ENCODE peak calls at places on chromosomes 1 and 21, in six cellular contexts. One of them, this sample, is unnamed. For H3K4me1 and H3K9me3, the result is how much of the 10 kb centered on the place peaks cover.

GRCh38 chr1:3553166-3553939 is 58.0 kb downstream of the MEGF6 start:
- DNase-seq in cardiac muscle cell: peak
- DNase-seq in HAP-1: no peak
- DNase-seq in CD8-positive, alpha-beta T cell: no peak
- DNase-seq in tibial artery: no peak
- DNase-seq in upper lobe of left lung: peak
- DNase-seq in this sample: peak

GRCh38 chr21:45147473-45148315 is 73.3 kb downstream of the ADARB1 start:
- DNase-seq in cardiac muscle cell: no peak
- DNase-seq in HAP-1: no peak
- DNase-seq in CD8-positive, alpha-beta T cell: peak
- DNase-seq in tibial artery: no peak
- DNase-seq in upper lobe of left lung: peak
- DNase-seq in this sample: no peak

GRCh38 chr1:206907304-206907991 is 10.2 kb downstream of the IL24 start:
- DNase-seq in cardiac muscle cell: peak
- DNase-seq in HAP-1: no peak
- DNase-seq in CD8-positive, alpha-beta T cell: no peak
- DNase-seq in tibial artery: no peak
- DNase-seq in upper lobe of left lung: peak
- DNase-seq in this sample: no peak

GRCh38 chr1:43269627-43270375 is at the start of gene TMEM125:
- DNase-seq in cardiac muscle cell: no peak
- DNase-seq in HAP-1: no peak
- DNase-seq in CD8-positive, alpha-beta T cell: peak
- DNase-seq in tibial artery: no peak
- DNase-seq in upper lobe of left lung: no peak
- DNase-seq in this sample: no peak

GRCh38 chr1:2644591-2645101 is 11.8 kb upstream of the MMEL1 start:
- DNase-seq in cardiac muscle cell: no peak
- DNase-seq in HAP-1: no peak
- DNase-seq in CD8-positive, alpha-beta T cell: no peak
- DNase-seq in tibial artery: no peak
- DNase-seq in upper lobe of left lung: peak
- DNase-seq in this sample: no peak

GRCh38 chr1:222817529-222817928 is 2.7 kb downstream of the DISP1 start:
- DNase-seq in cardiac muscle cell: no peak
- DNase-seq in HAP-1: no peak
- DNase-seq in CD8-positive, alpha-beta T cell: no peak
- DNase-seq in tibial artery: no peak
- DNase-seq in upper lobe of left lung: no peak
- DNase-seq in this sample: no peak

GRCh38 chr1:67844988-67845387 is 11.7 kb upstream of the GNG12 start:
- DNase-seq in cardiac muscle cell: no peak
- DNase-seq in HAP-1: no peak
- DNase-seq in CD8-positive, alpha-beta T cell: no peak
- DNase-seq in tibial artery: no peak
- DNase-seq in upper lobe of left lung: no peak
- DNase-seq in this sample: no peak

GRCh38 chr21:32212116-32212515 is 66.7 kb downstream of the MIS18A start:
- DNase-seq in cardiac muscle cell: no peak
- DNase-seq in HAP-1: no peak
- DNase-seq in CD8-positive, alpha-beta T cell: no peak
- DNase-seq in tibial artery: no peak
- DNase-seq in upper lobe of left lung: no peak
- DNase-seq in this sample: no peak

GRCh38 chr1:56448937-56449336 is 130.4 kb downstream of the PLPP3 start:
- DNase-seq in cardiac muscle cell: no peak
- DNase-seq in HAP-1: no peak
- DNase-seq in CD8-positive, alpha-beta T cell: no peak
- DNase-seq in tibial artery: no peak
- DNase-seq in upper lobe of left lung: no peak
- DNase-seq in this sample: no peak

GRCh38 chr1:31639543-31639942 is 5.1 kb downstream of the PEF1 start:
- DNase-seq in cardiac muscle cell: no peak
- DNase-seq in HAP-1: no peak
- DNase-seq in CD8-positive, alpha-beta T cell: no peak
- DNase-seq in tibial artery: no peak
- DNase-seq in upper lobe of left lung: no peak
- DNase-seq in this sample: no peak

GRCh38 chr1:54547601-54548388 is at the start of gene ACOT11:
- DNase-seq in cardiac muscle cell: peak
- DNase-seq in HAP-1: no peak
- DNase-seq in CD8-positive, alpha-beta T cell: no peak
- DNase-seq in tibial artery: peak
- DNase-seq in upper lobe of left lung: peak
- DNase-seq in this sample: no peak

GRCh38 chr21:42306366-42307035 is 8.7 kb downstream of the TFF3 start:
- DNase-seq in cardiac muscle cell: no peak
- DNase-seq in HAP-1: no peak
- DNase-seq in CD8-positive, alpha-beta T cell: no peak
- DNase-seq in tibial artery: no peak
- DNase-seq in upper lobe of left lung: peak
- DNase-seq in this sample: no peak

GRCh38 chr1:7430047-7430608 is 341.0 kb upstream of the VAMP3 start:
- DNase-seq in cardiac muscle cell: no peak
- DNase-seq in HAP-1: no peak
- DNase-seq in CD8-positive, alpha-beta T cell: no peak
- DNase-seq in tibial artery: no peak
- DNase-seq in upper lobe of left lung: no peak
- DNase-seq in this sample: no peak

GRCh38 chr1:200739499-200740290 is 1.0 kb downstream of the CAMSAP2 start:
- DNase-seq in cardiac muscle cell: peak
- DNase-seq in HAP-1: no peak
- DNase-seq in CD8-positive, alpha-beta T cell: no peak
- DNase-seq in tibial artery: peak
- DNase-seq in upper lobe of left lung: peak
- DNase-seq in this sample: no peak

GRCh38 chr1:170503691-170504090 is 28.3 kb upstream of the GORAB start:
- DNase-seq in cardiac muscle cell: no peak
- DNase-seq in HAP-1: no peak
- DNase-seq in CD8-positive, alpha-beta T cell: no peak
- DNase-seq in tibial artery: no peak
- DNase-seq in upper lobe of left lung: no peak
- DNase-seq in this sample: no peak

GRCh38 chr1:205230965-205231364 is 3.2 kb downstream of the TMCC2 start:
- DNase-seq in cardiac muscle cell: no peak
- DNase-seq in HAP-1: no peak
- DNase-seq in CD8-positive, alpha-beta T cell: peak
- DNase-seq in tibial artery: no peak
- DNase-seq in upper lobe of left lung: no peak
- DNase-seq in this sample: no peak

GRCh38 chr1:205812271-205812877 is 624 bp downstream of the SLC41A1 start:
- DNase-seq in cardiac muscle cell: peak
- DNase-seq in HAP-1: peak
- DNase-seq in CD8-positive, alpha-beta T cell: no peak
- DNase-seq in tibial artery: peak
- DNase-seq in upper lobe of left lung: no peak
- DNase-seq in this sample: no peak

GRCh38 chr1:160432371-160432786 is 32.0 kb downstream of the VANGL2 start:
- DNase-seq in cardiac muscle cell: no peak
- DNase-seq in HAP-1: no peak
- DNase-seq in CD8-positive, alpha-beta T cell: no peak
- DNase-seq in tibial artery: no peak
- DNase-seq in upper lobe of left lung: no peak
- DNase-seq in this sample: no peak

GRCh38 chr1:101199637-101199982 is 37.2 kb upstream of the S1PR1 start:
- DNase-seq in cardiac muscle cell: no peak
- DNase-seq in HAP-1: no peak
- DNase-seq in CD8-positive, alpha-beta T cell: no peak
- DNase-seq in tibial artery: no peak
- DNase-seq in upper lobe of left lung: no peak
- DNase-seq in this sample: no peak

GRCh38 chr1:36307601-36308330 is 1.6 kb downstream of the SH3D21 start:
- DNase-seq in cardiac muscle cell: no peak
- DNase-seq in HAP-1: no peak
- DNase-seq in CD8-positive, alpha-beta T cell: no peak
- DNase-seq in tibial artery: no peak
- DNase-seq in upper lobe of left lung: no peak
- DNase-seq in this sample: no peak

GRCh38 chr1:208243522-208243850 is 698 bp downstream of the PLXNA2 start:
- DNase-seq in cardiac muscle cell: no peak
- DNase-seq in HAP-1: no peak
- DNase-seq in CD8-positive, alpha-beta T cell: peak
- DNase-seq in tibial artery: no peak
- DNase-seq in upper lobe of left lung: peak
- DNase-seq in this sample: peak

GRCh38 chr1:168266644-168267186 is 14.0 kb upstream of the TBX19 start:
- DNase-seq in cardiac muscle cell: no peak
- DNase-seq in HAP-1: no peak
- DNase-seq in CD8-positive, alpha-beta T cell: no peak
- DNase-seq in tibial artery: no peak
- DNase-seq in upper lobe of left lung: no peak
- DNase-seq in this sample: no peak

GRCh38 chr1:51924455-51924854 is 45.9 kb upstream of the NRDC start:
- DNase-seq in cardiac muscle cell: no peak
- DNase-seq in HAP-1: no peak
- DNase-seq in CD8-positive, alpha-beta T cell: no peak
- DNase-seq in tibial artery: no peak
- DNase-seq in upper lobe of left lung: no peak
- DNase-seq in this sample: no peak

GRCh38 chr1:14606632-14607031 is 8.1 kb downstream of the KAZN start:
- DNase-seq in cardiac muscle cell: peak
- DNase-seq in HAP-1: no peak
- DNase-seq in CD8-positive, alpha-beta T cell: no peak
- DNase-seq in tibial artery: no peak
- DNase-seq in upper lobe of left lung: no peak
- DNase-seq in this sample: no peak

GRCh38 chr1:42450081-42450480 is 5.7 kb downstream of the ZMYND12 start:
- DNase-seq in cardiac muscle cell: no peak
- DNase-seq in HAP-1: no peak
- DNase-seq in CD8-positive, alpha-beta T cell: no peak
- DNase-seq in tibial artery: no peak
- DNase-seq in upper lobe of left lung: no peak
- DNase-seq in this sample: no peak

GRCh38 chr1:54460346-54460745 is 54.2 kb upstream of the SSBP3 start:
- DNase-seq in cardiac muscle cell: no peak
- DNase-seq in HAP-1: no peak
- DNase-seq in CD8-positive, alpha-beta T cell: peak
- DNase-seq in tibial artery: no peak
- DNase-seq in upper lobe of left lung: no peak
- DNase-seq in this sample: no peak

GRCh38 chr21:15659768-15660423 is 69.9 kb upstream of the USP25 start:
- DNase-seq in cardiac muscle cell: no peak
- DNase-seq in HAP-1: no peak
- DNase-seq in CD8-positive, alpha-beta T cell: no peak
- DNase-seq in tibial artery: no peak
- DNase-seq in upper lobe of left lung: no peak
- DNase-seq in this sample: peak

GRCh38 chr1:235275223-235275622 is 52.8 kb downstream of the ARID4B start:
- DNase-seq in cardiac muscle cell: no peak
- DNase-seq in HAP-1: no peak
- DNase-seq in CD8-positive, alpha-beta T cell: no peak
- DNase-seq in tibial artery: no peak
- DNase-seq in upper lobe of left lung: no peak
- DNase-seq in this sample: no peak

GRCh38 chr1:235266967-235267366 is 61.0 kb downstream of the ARID4B start:
- DNase-seq in cardiac muscle cell: no peak
- DNase-seq in HAP-1: no peak
- DNase-seq in CD8-positive, alpha-beta T cell: no peak
- DNase-seq in tibial artery: no peak
- DNase-seq in upper lobe of left lung: no peak
- DNase-seq in this sample: no peak

GRCh38 chr1:235266325-235266724 is 61.7 kb downstream of the ARID4B start:
- DNase-seq in cardiac muscle cell: no peak
- DNase-seq in HAP-1: peak
- DNase-seq in CD8-positive, alpha-beta T cell: no peak
- DNase-seq in tibial artery: no peak
- DNase-seq in upper lobe of left lung: no peak
- DNase-seq in this sample: no peak

GRCh38 chr1:235272851-235273250 is 55.1 kb downstream of the ARID4B start:
- DNase-seq in cardiac muscle cell: no peak
- DNase-seq in HAP-1: no peak
- DNase-seq in CD8-positive, alpha-beta T cell: no peak
- DNase-seq in tibial artery: no peak
- DNase-seq in upper lobe of left lung: no peak
- DNase-seq in this sample: no peak

GRCh38 chr1:235270625-235271024 is 57.4 kb downstream of the ARID4B start:
- DNase-seq in cardiac muscle cell: no peak
- DNase-seq in HAP-1: peak
- DNase-seq in CD8-positive, alpha-beta T cell: no peak
- DNase-seq in tibial artery: no peak
- DNase-seq in upper lobe of left lung: no peak
- DNase-seq in this sample: no peak
- H3K4me1 ChIP-seq in cardiac muscle cell: under half
- H3K4me1 ChIP-seq in HAP-1: under half
- H3K4me1 ChIP-seq in CD8-positive, alpha-beta T cell: under half
- H3K4me1 ChIP-seq in tibial artery: under half
- H3K4me1 ChIP-seq in upper lobe of left lung: under half
- H3K4me1 ChIP-seq in this sample: under half

GRCh38 chr1:4978660-4979390 is 324.4 kb downstream of the AJAP1 start:
- DNase-seq in cardiac muscle cell: no peak
- DNase-seq in HAP-1: no peak
- DNase-seq in CD8-positive, alpha-beta T cell: no peak
- DNase-seq in tibial artery: no peak
- DNase-seq in upper lobe of left lung: no peak
- DNase-seq in this sample: no peak
- H3K9me3 ChIP-seq in cardiac muscle cell: under half
- H3K9me3 ChIP-seq in HAP-1: under half
- H3K9me3 ChIP-seq in CD8-positive, alpha-beta T cell: under half
- H3K9me3 ChIP-seq in tibial artery: under half
- H3K9me3 ChIP-seq in upper lobe of left lung: under half
- H3K9me3 ChIP-seq in this sample: under half

GRCh38 chr1:29875557-29876028 is 639.3 kb downstream of the PTPRU start:
- DNase-seq in cardiac muscle cell: no peak
- DNase-seq in HAP-1: no peak
- DNase-seq in CD8-positive, alpha-beta T cell: no peak
- DNase-seq in tibial artery: no peak
- DNase-seq in upper lobe of left lung: no peak
- DNase-seq in this sample: no peak
- H3K4me1 ChIP-seq in cardiac muscle cell: under half
- H3K4me1 ChIP-seq in HAP-1: under half
- H3K4me1 ChIP-seq in CD8-positive, alpha-beta T cell: under half
- H3K4me1 ChIP-seq in tibial artery: under half
- H3K4me1 ChIP-seq in upper lobe of left lung: under half
- H3K4me1 ChIP-seq in this sample: under half

GRCh38 chr1:97044159-97044760 is 322.7 kb downstream of the PTBP2 start:
- DNase-seq in cardiac muscle cell: no peak
- DNase-seq in HAP-1: no peak
- DNase-seq in CD8-positive, alpha-beta T cell: no peak
- DNase-seq in tibial artery: no peak
- DNase-seq in upper lobe of left lung: no peak
- DNase-seq in this sample: no peak

GRCh38 chr1:97041011-97041410 is 319.4 kb downstream of the PTBP2 start:
- DNase-seq in cardiac muscle cell: no peak
- DNase-seq in HAP-1: no peak
- DNase-seq in CD8-positive, alpha-beta T cell: no peak
- DNase-seq in tibial artery: no peak
- DNase-seq in upper lobe of left lung: no peak
- DNase-seq in this sample: no peak

GRCh38 chr1:97046765-97047411 is 325.3 kb downstream of the PTBP2 start:
- DNase-seq in cardiac muscle cell: no peak
- DNase-seq in HAP-1: no peak
- DNase-seq in CD8-positive, alpha-beta T cell: no peak
- DNase-seq in tibial artery: no peak
- DNase-seq in upper lobe of left lung: no peak
- DNase-seq in this sample: no peak

GRCh38 chr1:97038410-97038809 is 316.8 kb downstream of the PTBP2 start:
- DNase-seq in cardiac muscle cell: no peak
- DNase-seq in HAP-1: no peak
- DNase-seq in CD8-positive, alpha-beta T cell: no peak
- DNase-seq in tibial artery: no peak
- DNase-seq in upper lobe of left lung: no peak
- DNase-seq in this sample: no peak

GRCh38 chr1:97042551-97042950 is 321.0 kb downstream of the PTBP2 start:
- DNase-seq in cardiac muscle cell: no peak
- DNase-seq in HAP-1: no peak
- DNase-seq in CD8-positive, alpha-beta T cell: no peak
- DNase-seq in tibial artery: no peak
- DNase-seq in upper lobe of left lung: no peak
- DNase-seq in this sample: no peak
- H3K9me3 ChIP-seq in cardiac muscle cell: under half
- H3K9me3 ChIP-seq in HAP-1: under half
- H3K9me3 ChIP-seq in CD8-positive, alpha-beta T cell: under half
- H3K9me3 ChIP-seq in tibial artery: under half
- H3K9me3 ChIP-seq in upper lobe of left lung: under half
- H3K9me3 ChIP-seq in this sample: under half

This sample was measured in Caco-2.